ENCODE peak calls at places on chromosomes 1 and 21, in eight cellular contexts. I, N, C, M, T, S, U and L are unnamed samples.

GRCh38 chr1:116909511-116910378 is at the start of gene PTGFRN:
- DNase-seq in I (peak), N (peak), C (peak), M (peak), T (peak), S (peak), U (peak), L (peak)

GRCh38 chr1:211751438-211751837 is 76.0 kb upstream of the NEK2 start:
- DNase-seq in I (no peak), N (no peak), C (no peak), M (no peak), T (no peak), S (no peak), U (no peak), L (no peak)

GRCh38 chr1:184947497-184948256 is 26.6 kb downstream of the NIBAN1 start:
- DNase-seq in I (no peak), N (no peak), C (no peak), M (no peak), T (no peak), S (no peak), U (no peak), L (no peak)

GRCh38 chr1:20126041-20126805 is 6.9 kb upstream of the PLA2G2D start:
- DNase-seq in I (no peak), N (no peak), C (no peak), M (no peak), T (no peak), S (no peak), U (no peak), L (no peak)

GRCh38 chr1:67726224-67726623 is 41.2 kb downstream of the GADD45A start:
- DNase-seq in I (no peak), N (no peak), C (no peak), M (no peak), T (no peak), S (no peak), U (no peak), L (no peak)

GRCh38 chr1:117630423-117630998 is 24.7 kb downstream of the TENT5C start:
- DNase-seq in I (peak), N (no peak), C (no peak), M (no peak), T (no peak), S (no peak), U (no peak), L (no peak)

GRCh38 chr1:95043141-95043980 is 29.4 kb downstream of the ALG14 start:
- DNase-seq in I (peak), N (peak), C (peak), M (peak), T (peak), S (peak), U (peak), L (peak)

GRCh38 chr1:63865561-63865960 is 91.7 kb downstream of the ROR1 start:
- DNase-seq in I (no peak), N (no peak), C (no peak), M (no peak), T (no peak), S (no peak), U (no peak), L (no peak)

GRCh38 chr1:44947060-44947773 is 39.2 kb downstream of the EIF2B3 start:
- DNase-seq in I (peak), N (no peak), C (no peak), M (no peak), T (peak), S (no peak), U (no peak), L (no peak)

GRCh38 chr1:241992734-241993133 is 6.2 kb downstream of the MAP1LC3C start:
- DNase-seq in I (no peak), N (no peak), C (no peak), M (no peak), T (peak), S (no peak), U (no peak), L (no peak)

GRCh38 chr1:154608522-154609294 is 722 bp upstream of the ADAR start:
- DNase-seq in I (no peak), N (peak), C (peak), M (peak), T (peak), S (peak), U (peak), L (no peak)

GRCh38 chr1:147717051-147717705 is 43.2 kb downstream of the GJA5 start:
- DNase-seq in I (no peak), N (peak), C (peak), M (no peak), T (peak), S (peak), U (no peak), L (no peak)

GRCh38 chr1:221532071-221532755 is 209.7 kb downstream of the DUSP10 start:
- DNase-seq in I (no peak), N (no peak), C (no peak), M (no peak), T (no peak), S (no peak), U (no peak), L (no peak)

GRCh38 chr1:156599811-156600210 is 1.5 kb downstream of the GPATCH4 start:
- DNase-seq in I (no peak), N (no peak), C (no peak), M (no peak), T (no peak), S (no peak), U (no peak), L (no peak)

GRCh38 chr21:45643021-45643980 is at the start of gene PCBP3:
- DNase-seq in I (peak), N (peak), C (peak), M (peak), T (peak), S (peak), U (peak), L (peak)